ENCODE peak calls at places on chromosomes 2 and 18, in four cellular contexts. R is HepG2, D is IMR-90, N is A549. B is an unnamed sample.

GRCh38 chr2:138090330-138090729 is 126.1 kb downstream of the HNMT start:
- DNase-seq in R (peak; percentile 64), D (peak; percentile 58), N (no peak), B (peak; percentile 23)

GRCh38 chr18:57698571-57699276 is 77.1 kb upstream of the NARS1 start:
- DNase-seq in R (no peak), D (peak; percentile 74), N (no peak), B (no peak)

GRCh38 chr18:55575949-55576348 is 12.0 kb downstream of the TCF4 start:
- DNase-seq in R (no peak), D (no peak), N (no peak), B (no peak)

GRCh38 chr18:6280344-6280743 is 134.4 kb downstream of the L3MBTL4 start:
- DNase-seq in R (no peak), D (no peak), N (no peak), B (no peak)

GRCh38 chr18:2573408-2573807 is 2.1 kb downstream of the NDC80 start:
- DNase-seq in R (no peak), D (no peak), N (no peak), B (no peak)

GRCh38 chr18:62807406-62807805 is 92.1 kb downstream of the PHLPP1 start:
- DNase-seq in R (no peak), D (no peak), N (no peak), B (no peak)

GRCh38 chr2:133085646-133086045 is 415.6 kb upstream of the LYPD1 start:
- DNase-seq in R (no peak), D (no peak), N (no peak), B (no peak)

GRCh38 chr2:156896294-156896693 is 361.2 kb upstream of the GALNT5 start:
- DNase-seq in R (no peak), D (peak; percentile 73), N (no peak), B (no peak)

DNA sequence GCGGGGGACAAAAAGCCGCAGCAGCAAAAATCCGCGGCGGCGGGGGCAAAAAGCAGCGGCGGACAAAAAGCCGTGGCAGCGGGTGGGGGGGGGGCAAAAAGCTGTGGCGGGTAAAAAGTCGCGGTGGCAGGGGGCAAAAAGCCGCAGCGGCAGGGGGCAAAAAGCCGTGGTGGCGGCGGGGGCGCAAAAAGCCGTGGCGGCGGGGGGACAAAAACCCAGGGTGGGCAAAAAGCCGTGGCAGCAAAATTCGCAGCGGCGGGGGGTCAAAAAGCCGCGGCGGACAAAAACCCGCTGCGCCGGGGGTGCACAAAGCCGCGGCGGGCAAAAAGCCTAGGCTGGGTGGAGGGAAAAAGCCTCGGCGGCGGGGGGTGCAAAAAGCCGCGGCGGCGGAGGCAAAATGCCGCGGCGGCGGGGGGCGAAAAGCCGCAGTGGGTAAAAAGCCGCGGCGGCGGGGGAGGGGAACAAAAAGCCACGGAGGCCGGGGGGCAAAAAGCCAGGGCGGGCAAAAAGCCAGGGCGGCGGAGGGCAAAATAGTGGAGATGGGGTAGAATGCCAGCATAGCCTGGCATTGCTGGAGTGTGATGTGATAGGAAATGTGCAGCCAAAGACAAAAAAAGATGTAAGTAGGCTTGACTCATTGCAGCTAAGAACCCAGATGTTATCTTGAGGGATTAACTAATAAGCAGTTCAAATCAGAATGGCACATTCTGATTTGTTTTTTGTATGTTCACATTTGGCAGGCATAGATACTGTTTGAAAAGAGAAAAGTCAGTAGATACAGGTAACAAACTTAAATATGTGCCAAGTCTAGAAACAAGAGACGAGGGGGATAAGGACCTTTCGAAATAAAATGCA is 1076.3 kb downstream of the RPIA start:
- DNase-seq in R (no peak), D (no peak), N (no peak), B (no peak)
- TF ChIP-seq MAZ in R (no peak), D (no peak), N (no peak), B (no peak)

DNA sequence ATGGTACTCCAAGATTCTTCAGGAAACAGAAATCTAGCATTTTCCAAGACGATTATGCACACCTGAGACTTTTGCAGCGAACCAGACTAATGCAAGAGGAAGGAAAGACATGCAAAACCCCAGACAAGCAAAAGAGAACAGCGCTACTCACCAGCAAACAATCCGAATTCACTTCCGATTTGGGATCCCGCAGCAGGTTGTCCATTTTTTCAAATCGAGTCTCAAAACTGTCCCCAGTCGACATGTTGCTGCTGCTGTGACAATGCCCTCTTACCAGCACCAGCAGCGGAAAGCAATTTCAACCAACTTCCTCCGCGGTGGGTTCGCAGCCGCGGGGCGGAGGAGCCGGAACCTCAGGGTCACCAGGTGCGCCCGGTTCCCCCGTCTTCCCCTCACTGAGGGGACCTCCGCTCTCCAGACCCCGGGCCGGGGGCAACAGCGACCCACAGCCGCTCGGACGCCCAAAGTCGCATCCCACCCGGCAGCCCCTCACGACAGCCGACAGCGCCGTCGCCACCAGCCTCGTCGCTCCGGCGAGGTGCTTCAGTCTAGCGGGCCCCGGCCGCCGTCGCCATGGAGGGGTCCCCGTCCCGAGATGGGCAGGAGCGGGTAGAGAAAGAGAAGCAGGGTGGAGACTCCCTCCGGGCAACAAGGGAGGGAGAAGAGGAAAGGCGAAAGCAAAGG is 804 bp downstream of the ROCK1 start:
- DNase-seq in R (no peak), D (peak; percentile 46), N (no peak), B (no peak)
- TF ChIP-seq MAZ in R (no peak), D (no peak), N (no peak), B (no peak)

GRCh38 chr18:76503999-76504398 is 9.0 kb upstream of the ZNF516 start:
- DNase-seq in R (no peak), D (no peak), N (no peak), B (no peak)
- TF ChIP-seq MAZ in R (no peak), D (no peak), N (no peak), B (no peak)

GRCh38 chr2:129813404-129813803 is 166.1 kb upstream of the RAB6C start:
- DNase-seq in R (no peak), D (no peak), N (no peak), B (no peak)
- TF ChIP-seq MAZ in R (no peak), D (no peak), N (no peak), B (no peak)

B was measured in K562.